ENCODE peak calls at places on chromosomes 4 and X, in six cellular contexts. L is AG09319, V is fibroblast of mammary gland, X is GM20000, O is GM13977, U is WERI-Rb-1. W is an unnamed sample.
A peak's percentile ranks its signal among the peaks of the same experiment; 100 is the strongest.

GRCh38 chr4:145937990-145938611 is 522 bp downstream of the ZNF827 start:
- DNase-seq in L (no peak), V (peak; percentile 38), X (peak; percentile 70), O (peak; percentile 67), U (peak; percentile 32), W (no peak)

GRCh38 chr4:84697615-84698201 is 114.8 kb downstream of the CDS1 start:
- DNase-seq in L (no peak), V (peak; percentile 15), X (no peak), O (no peak), U (no peak), W (no peak)

GRCh38 chr4:67911128-67911527 is 27.3 kb upstream of the TMPRSS11D start:
- DNase-seq in L (no peak), V (no peak), X (no peak), O (no peak), U (no peak), W (no peak)

GRCh38 chr4:8282134-8282641 is 12.6 kb downstream of the HTRA3 start:
- DNase-seq in L (no peak), V (no peak), X (no peak), O (no peak), U (no peak), W (no peak)

GRCh38 chr4:155161357-155161756 is 47.1 kb upstream of the NPY2R start:
- DNase-seq in L (no peak), V (no peak), X (no peak), O (no peak), U (no peak), W (no peak)

GRCh38 chr4:130335417-130336194 is 1239.7 kb downstream of the C4orf33 start:
- DNase-seq in L (no peak), V (no peak), X (no peak), O (no peak), U (no peak), W (no peak)

GRCh38 chr4:88616275-88616996 is 24.2 kb downstream of the HERC3 start:
- DNase-seq in L (peak; percentile 52), V (peak; percentile 97), X (no peak), O (no peak), U (no peak), W (peak; percentile 13)

GRCh38 chr4:149999485-150000074 is 78.7 kb upstream of the DCLK2 start:
- DNase-seq in L (peak; percentile 65), V (peak; percentile 80), X (peak; percentile 10), O (peak; percentile 12), U (peak; percentile 47), W (peak; percentile 72)

GRCh38 chrX:84078991-84079390 is 109.0 kb downstream of the RPS6KA6 start:
- DNase-seq in L (no peak), V (no peak), X (no peak), O (no peak), U (no peak), W (no peak)

GRCh38 chr4:66829310-66829709 is 716.0 kb downstream of the CENPC start:
- DNase-seq in L (no peak), V (no peak), X (no peak), O (no peak), U (no peak), W (no peak)

GRCh38 chr4:139030614-139031235 is 15.1 kb downstream of the NOCT start:
- DNase-seq in L (peak; percentile 66), V (peak; percentile 88), X (peak; percentile 70), O (peak; percentile 77), U (peak; percentile 81), W (peak; percentile 78)

GRCh38 chrX:74492720-74493201 is 71.5 kb downstream of the SLC16A2 start:
- DNase-seq in L (no peak), V (peak; percentile 1), X (no peak), O (no peak), U (peak; percentile 41), W (no peak)

GRCh38 chr4:3111461-3111860 is 37.0 kb downstream of the HTT start:
- DNase-seq in L (no peak), V (peak; percentile 63), X (no peak), O (no peak), U (peak; percentile 75), W (no peak)

GRCh38 chrX:35809816-35810215 is 11.7 kb downstream of the MAGEB16 start:
- DNase-seq in L (no peak), V (no peak), X (no peak), O (no peak), U (no peak), W (no peak)

GRCh38 chr4:73068496-73069337 is 799 bp downstream of the COX18 start:
- DNase-seq in L (no peak), V (peak; percentile 44), X (no peak), O (no peak), U (no peak), W (no peak)

GRCh38 chr4:7777017-7777710 is 162.5 kb downstream of the AFAP1 start:
- DNase-seq in L (no peak), V (no peak), X (no peak), O (no peak), U (no peak), W (no peak)

GRCh38 chrX:132490086-132490419 is 1.2 kb upstream of the MBNL3 start:
- DNase-seq in L (no peak), V (no peak), X (no peak), O (no peak), U (peak; percentile 9), W (no peak)

GRCh38 chr4:106062452-106062875 is 167.2 kb downstream of the NPNT start:
- DNase-seq in L (peak; percentile 23), V (peak; percentile 53), X (no peak), O (no peak), U (no peak), W (peak; percentile 83)

GRCh38 chr4:83890231-83890630 is 354.3 kb downstream of the GPAT3 start:
- DNase-seq in L (no peak), V (peak; percentile 8), X (no peak), O (no peak), U (no peak), W (peak; percentile 9)

GRCh38 chr4:8320386-8320750 is 50.8 kb downstream of the HTRA3 start:
- DNase-seq in L (no peak), V (no peak), X (no peak), O (no peak), U (peak; percentile 33), W (no peak)

GRCh38 chrX:73842541-73843234 is 279.7 kb downstream of the CHIC1 start:
- DNase-seq in L (no peak), V (no peak), X (no peak), O (no peak), U (no peak), W (no peak)

GRCh38 chr4:141658316-141658715 is 21.9 kb downstream of the IL15 start:
- DNase-seq in L (no peak), V (no peak), X (no peak), O (no peak), U (no peak), W (no peak)

GRCh38 chr4:141660880-141661279 is 24.5 kb downstream of the IL15 start:
- DNase-seq in L (no peak), V (no peak), X (no peak), O (no peak), U (no peak), W (no peak)

GRCh38 chr4:141659539-141659938 is 23.2 kb downstream of the IL15 start:
- DNase-seq in L (no peak), V (no peak), X (no peak), O (no peak), U (no peak), W (no peak)

GRCh38 chr4:141656031-141656430 is 19.6 kb downstream of the IL15 start:
- DNase-seq in L (no peak), V (no peak), X (no peak), O (no peak), U (no peak), W (no peak)

DNA sequence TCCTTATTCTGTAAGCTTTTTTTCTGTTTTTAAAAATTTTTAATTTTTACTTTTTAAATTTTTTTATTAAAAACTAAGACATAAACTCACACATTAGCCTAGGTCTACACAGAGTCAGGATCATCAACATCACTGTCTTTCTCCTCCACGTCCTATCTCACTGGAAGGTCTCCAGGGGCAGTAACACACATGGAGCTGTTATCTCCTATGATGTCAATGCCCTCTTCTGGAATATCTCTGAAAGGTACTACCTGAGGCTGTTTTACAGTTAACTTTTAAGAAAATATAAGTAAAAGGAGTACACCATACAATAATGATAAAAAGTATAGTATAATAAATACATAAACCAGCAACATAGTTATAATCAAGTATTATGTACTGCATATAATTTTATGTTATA is 21.2 kb downstream of the IL15 start:
- DNase-seq in L (no peak), V (no peak), X (no peak), O (no peak), U (no peak), W (no peak)
- TF ChIP-seq CTCF in L (no peak), V (no peak), X (no peak), O (no peak), U (no peak), W (no peak)

GRCh38 chr4:134862116-134862515 is 660.5 kb upstream of the PABPC4L start:
- DNase-seq in L (no peak), V (no peak), X (no peak), O (no peak), U (no peak), W (no peak)

GRCh38 chr4:134867027-134867426 is 665.4 kb upstream of the PABPC4L start:
- DNase-seq in L (no peak), V (no peak), X (no peak), O (no peak), U (no peak), W (no peak)

GRCh38 chr4:134865675-134866074 is 664.1 kb upstream of the PABPC4L start:
- DNase-seq in L (no peak), V (no peak), X (no peak), O (no peak), U (no peak), W (no peak)
- TF ChIP-seq CTCF in L (no peak), V (no peak), X (no peak), O (no peak), U (no peak), W (no peak)

DNA sequence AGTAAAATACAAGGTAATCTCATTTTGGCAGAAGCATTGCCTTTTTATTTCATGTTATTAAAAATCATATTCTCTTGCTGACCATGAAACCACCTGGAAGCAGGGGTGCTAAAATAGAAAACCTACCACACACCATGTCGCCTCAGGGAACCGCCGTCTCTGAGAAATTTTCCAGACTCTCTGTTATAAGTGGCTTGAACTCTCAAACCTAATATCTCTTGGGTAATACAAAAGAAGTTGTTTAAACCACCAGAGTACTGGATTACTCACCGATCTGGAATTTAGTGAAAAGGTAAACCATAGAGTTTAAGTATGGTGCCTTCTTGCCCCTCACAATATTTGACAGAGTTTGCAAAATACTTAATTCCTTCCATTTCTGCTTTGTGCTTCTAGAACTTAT is 27.7 kb downstream of the ENPP6 start:
- DNase-seq in L (no peak), V (no peak), X (no peak), O (no peak), U (no peak), W (no peak)
- TF ChIP-seq CTCF in L (no peak), V (no peak), X (no peak), O (no peak), U (no peak), W (no peak)

GRCh38 chr4:80029364-80029763 is 43.7 kb downstream of the ANTXR2 start:
- DNase-seq in L (no peak), V (no peak), X (no peak), O (no peak), U (no peak), W (no peak)

GRCh38 chr4:80035336-80035735 is 37.7 kb downstream of the ANTXR2 start:
- DNase-seq in L (no peak), V (no peak), X (no peak), O (no peak), U (peak; percentile 21), W (no peak)

GRCh38 chr4:80036949-80037348 is 36.1 kb downstream of the ANTXR2 start:
- DNase-seq in L (peak; percentile 58), V (peak; percentile 87), X (no peak), O (no peak), U (no peak), W (no peak)

GRCh38 chr4:80036306-80036705 is 36.7 kb downstream of the ANTXR2 start:
- DNase-seq in L (no peak), V (no peak), X (no peak), O (no peak), U (no peak), W (no peak)

GRCh38 chr4:80033581-80033980 is 39.4 kb downstream of the ANTXR2 start:
- DNase-seq in L (no peak), V (no peak), X (no peak), O (no peak), U (no peak), W (no peak)
- TF ChIP-seq CTCF in L (no peak), V (peak; percentile 6), X (no peak), O (peak; percentile 15), U (no peak), W (peak; percentile 18)

W was measured in astrocyte of the cerebellum.